ENCODE peak calls at places on chromosomes 12 and 14, in ten cellular contexts. I is pancreas; Y is BE2C; G is sigmoid colon; D is heart left ventricle; N is CD8-positive, alpha-beta T cell; F is lung; V is heart right ventricle; U is hepatocyte; P is stomach. A is an unnamed sample.

GRCh38 chr12:60162988-60163720 is 567.3 kb downstream of the SLC16A7 start:
- DNase-seq in P (no peak), U (no peak), N (no peak), G (no peak), F (no peak), I (no peak), V (no peak), D (no peak), Y (peak; percentile 13), A (no peak)

GRCh38 chr12:3869860-3870259 is 3.3 kb downstream of the PARP11 start:
- DNase-seq in G (no peak), N (no peak), D (no peak), Y (no peak), P (no peak), F (no peak), I (no peak), U (no peak), V (no peak), A (no peak)

GRCh38 chr14:24377660-24378059 is 9.7 kb downstream of the NFATC4 start:
- DNase-seq in N (no peak), F (no peak), U (peak; percentile 35), P (peak; percentile 7), D (no peak), I (no peak), Y (no peak), G (no peak), V (no peak), A (no peak)

GRCh38 chr14:93688239-93688666 is 100.0 kb downstream of the PRIMA1 start:
- DNase-seq in F (no peak), U (no peak), V (no peak), G (no peak), D (no peak), I (no peak), N (no peak), Y (no peak), P (no peak), A (no peak)

GRCh38 chr12:96617178-96617577 is 127.8 kb downstream of the CFAP54 start:
- DNase-seq in I (no peak), D (no peak), F (no peak), V (no peak), N (no peak), Y (no peak), U (no peak), G (no peak), P (no peak), A (no peak)

GRCh38 chr14:84298738-84299137 is 1231.2 kb upstream of the FLRT2 start:
- DNase-seq in Y (no peak), U (no peak), V (no peak), N (no peak), I (no peak), D (no peak), P (no peak), G (no peak), F (no peak), A (no peak)

GRCh38 chr14:71856199-71856919 is 75.9 kb upstream of the RGS6 start:
- DNase-seq in Y (peak; percentile 22), D (no peak), I (no peak), G (no peak), U (no peak), V (no peak), P (no peak), N (no peak), F (no peak), A (no peak)

GRCh38 chr14:83255015-83255726 is 1721.5 kb upstream of the SEL1L start:
- DNase-seq in V (no peak), D (no peak), F (no peak), Y (no peak), N (no peak), G (no peak), I (no peak), U (no peak), P (no peak), A (no peak)

GRCh38 chr12:73421832-73422231 is 1115.8 kb upstream of the ATXN7L3B start:
- DNase-seq in P (no peak), V (no peak), I (no peak), U (no peak), N (no peak), G (no peak), Y (no peak), D (no peak), F (no peak), A (no peak)

GRCh38 chr12:96501139-96501741 is 11.9 kb downstream of the CFAP54 start:
- DNase-seq in D (peak; percentile 27), F (peak; percentile 31), G (no peak), P (peak; percentile 46), Y (no peak), V (peak; percentile 36), U (peak; percentile 19), N (peak; percentile 36), I (no peak), A (peak; percentile 70)

GRCh38 chr14:104297313-104297704 is 158.9 kb downstream of the KIF26A start:
- DNase-seq in N (no peak), I (peak; percentile 42), V (peak; percentile 0), U (no peak), D (no peak), P (no peak), G (no peak), F (no peak), Y (no peak), A (no peak)

GRCh38 chr12:122999986-123000420 is 19.5 kb downstream of the ARL6IP4 start:
- DNase-seq in U (no peak), Y (no peak), N (no peak), G (no peak), P (no peak), D (no peak), F (no peak), I (no peak), V (no peak), A (no peak)

GRCh38 chr12:28050606-28051005 is 78.1 kb upstream of the PTHLH start:
- DNase-seq in G (no peak), F (no peak), U (no peak), Y (no peak), I (no peak), V (no peak), P (no peak), N (no peak), D (no peak), A (no peak)

GRCh38 chr14:101405171-101405883 is 156.0 kb upstream of the DIO3 start:
- DNase-seq in D (no peak), P (peak; percentile 37), U (peak; percentile 53), V (no peak), Y (no peak), G (no peak), N (no peak), I (no peak), F (no peak), A (no peak)

GRCh38 chr12:109912790-109913189 is 12.7 kb downstream of the TCHP start:
- DNase-seq in V (no peak), Y (peak; percentile 60), D (peak; percentile 40), P (no peak), F (no peak), U (no peak), G (no peak), I (no peak), N (no peak), A (no peak)

GRCh38 chr14:49953196-49953595 is 60.3 kb downstream of the ARF6 start:
- DNase-seq in P (no peak), V (no peak), F (no peak), U (no peak), N (no peak), Y (no peak), D (no peak), I (no peak), G (no peak), A (no peak)

GRCh38 chr12:31727197-31727596 is 1.6 kb downstream of the AMN1 start:
- DNase-seq in F (no peak), D (no peak), I (no peak), P (no peak), U (no peak), V (no peak), N (no peak), G (no peak), Y (no peak), A (no peak)
- H3K4me1 ChIP-seq in F (peaks cover 1% of the 10 kb centered on the region), D (peaks cover 34% of the 10 kb centered on the region), I (no peaks in the 10 kb centered on the region), P (peaks cover 33% of the 10 kb centered on the region), U (peaks cover 15% of the 10 kb centered on the region), V (peaks cover 46% of the 10 kb centered on the region), N (peaks cover 44% of the 10 kb centered on the region), G (peaks cover 12% of the 10 kb centered on the region), Y (peaks cover 2% of the 10 kb centered on the region), A (peaks cover 52% of the 10 kb centered on the region)

DNA sequence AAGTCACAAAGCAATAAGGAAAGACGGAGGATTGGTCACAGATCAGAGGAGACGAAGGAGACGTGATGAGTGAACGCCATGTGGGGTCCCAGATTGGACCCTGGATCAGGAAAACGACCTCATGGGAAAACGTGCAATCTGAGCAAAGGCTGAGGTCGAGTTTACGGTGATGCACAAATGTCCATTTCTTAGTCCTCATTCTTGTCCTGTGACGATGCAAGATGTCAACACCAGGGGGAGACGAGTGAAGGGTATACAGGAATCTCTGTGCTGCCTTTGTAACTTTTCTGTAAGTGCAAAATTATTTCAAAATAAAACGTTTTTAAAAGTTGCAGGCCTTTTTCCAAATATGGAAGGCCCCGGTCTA is 329.8 kb downstream of the MED13L start:
- DNase-seq in U (no peak), I (no peak), G (no peak), D (no peak), V (no peak), N (no peak), F (no peak), Y (no peak), P (no peak), A (no peak)
- TF ChIP-seq CTCF in U (no peak), I (no peak), G (no peak), D (no peak), V (no peak), N (no peak), F (no peak), Y (peak; percentile 32), P (no peak), A (peak; percentile 30)

DNA sequence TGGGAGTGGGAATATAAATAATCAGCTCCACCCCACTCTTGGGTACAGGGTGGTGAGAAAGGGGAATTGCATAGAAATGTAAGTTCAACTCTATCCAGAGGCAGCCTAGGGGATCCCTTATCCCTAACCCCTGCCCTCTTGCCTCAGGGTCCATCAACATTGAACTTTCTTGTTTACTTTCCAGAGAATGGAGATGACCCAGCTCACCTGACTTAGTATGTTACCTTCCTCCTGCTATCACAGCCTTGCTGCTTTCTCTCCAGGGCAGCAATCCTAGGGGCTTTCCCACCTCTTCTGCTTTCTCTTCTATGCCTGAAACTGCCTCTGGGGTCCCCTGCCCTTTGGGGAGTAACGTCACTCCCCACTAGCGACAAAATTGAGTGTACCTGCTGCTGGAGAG is 2.7 kb downstream of the LRP1 start:
- DNase-seq in F (no peak), I (no peak), Y (no peak), D (no peak), P (no peak), G (no peak), U (peak; percentile 43), N (no peak), V (no peak), A (no peak)
- H3K4me1 ChIP-seq in F (peaks cover 15% of the 10 kb centered on the region), I (no peaks in the 10 kb centered on the region), Y (peaks cover 5% of the 10 kb centered on the region), D (peaks cover 67% of the 10 kb centered on the region), P (peaks cover 52% of the 10 kb centered on the region), G (peaks cover 73% of the 10 kb centered on the region), U (peaks cover 65% of the 10 kb centered on the region), N (peaks cover 13% of the 10 kb centered on the region), V (peaks cover 75% of the 10 kb centered on the region), A (peaks cover 9% of the 10 kb centered on the region)

DNA sequence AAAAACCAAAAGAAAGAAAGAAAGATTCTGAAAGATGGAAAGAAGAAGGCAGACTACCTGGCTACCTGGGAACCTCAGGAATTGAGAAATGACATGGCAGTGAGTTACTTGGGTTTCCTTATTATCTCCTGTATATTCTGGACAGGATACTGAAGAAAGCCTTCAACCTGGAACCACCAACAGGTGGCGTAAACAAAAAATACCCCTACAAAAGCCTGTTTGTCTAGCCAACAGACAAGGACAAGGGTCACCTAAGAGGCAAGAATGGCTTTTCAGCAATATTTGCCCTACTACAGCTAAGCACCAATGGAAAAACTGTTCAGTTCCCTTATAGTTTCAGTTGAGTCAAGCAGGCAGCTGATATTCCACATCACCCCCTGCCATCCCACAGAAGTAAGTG is 274.9 kb downstream of the GPHN start:
- DNase-seq in F (no peak), U (no peak), N (no peak), Y (no peak), V (no peak), D (no peak), I (no peak), P (no peak), G (no peak), A (no peak)
- TF ChIP-seq CTCF in F (no peak), U (no peak), N (no peak), Y (peak; percentile 8), V (no peak), D (no peak), I (no peak), P (no peak), G (no peak), A (peak; percentile 15)